ENCODE peak calls at places on chromosome 2, in four cellular contexts. Y, H, W and R are unnamed samples.

GRCh38 chr2:75292826-75293225 is 93.5 kb upstream of the TACR1 start:
- DNase-seq in H (no peak), W (no peak), Y (no peak), R (peak)

GRCh38 chr2:120314656-120315366 is 31.1 kb upstream of the INHBB start:
- DNase-seq in Y (no peak), H (no peak), W (no peak), R (no peak)

GRCh38 chr2:216108310-216108966 is 710 bp upstream of the XRCC5 start:
- DNase-seq in Y (peak), H (no peak), W (peak), R (no peak)

GRCh38 chr2:84880645-84881521 is at the start of gene TRABD2A:
- DNase-seq in W (no peak), Y (peak), H (no peak), R (no peak)

GRCh38 chr2:144513388-144514100 is 6.4 kb downstream of the ZEB2 start:
- DNase-seq in Y (no peak), H (no peak), W (no peak), R (no peak)

GRCh38 chr2:11314482-11314881 is 30.0 kb downstream of the ROCK2 start:
- DNase-seq in H (no peak), Y (no peak), W (no peak), R (no peak)

GRCh38 chr2:174835797-174836255 is 71.6 kb upstream of the CHRNA1 start:
- DNase-seq in W (no peak), H (no peak), Y (no peak), R (no peak)

GRCh38 chr2:236676131-236676873 is 106.7 kb downstream of the ACKR3 start:
- DNase-seq in W (no peak), H (no peak), Y (no peak), R (no peak)

GRCh38 chr2:41657231-41657630 is 390.6 kb upstream of the PKDCC start:
- DNase-seq in W (no peak), H (no peak), Y (no peak), R (no peak)

GRCh38 chr2:181777654-181778053 is 97.3 kb upstream of the NEUROD1 start:
- DNase-seq in Y (no peak), W (no peak), H (no peak), R (no peak)

DNA sequence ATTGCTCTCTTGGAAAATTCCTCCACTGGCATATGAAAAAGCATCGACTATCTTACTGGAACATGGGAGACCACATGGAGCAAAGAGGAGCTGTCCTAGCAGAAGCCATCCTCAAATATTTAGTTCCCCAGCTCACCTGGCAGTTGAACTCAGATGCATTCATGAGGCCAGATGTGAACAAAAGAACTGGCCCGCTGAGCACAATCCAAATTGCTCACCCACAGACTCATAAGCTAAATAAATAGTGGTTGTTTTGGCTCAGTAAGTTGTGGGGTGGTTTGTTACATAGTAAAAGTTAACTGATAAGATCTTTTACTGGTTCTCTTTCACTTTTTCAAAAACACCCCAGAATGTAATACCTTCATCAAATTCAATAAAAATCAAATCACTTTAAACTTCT is 108.6 kb upstream of the CWC22 start:
- DNase-seq in H (no peak), W (no peak), Y (no peak), R (no peak)
- TF ChIP-seq ZBTB33 in H (no peak), W (no peak), Y (no peak), R (no peak)

GRCh38 chr2:232568161-232568560 is 17.7 kb downstream of the EIF4E2 start:
- DNase-seq in W (no peak), Y (no peak), H (no peak), R (peak)

GRCh38 chr2:232562515-232563151 is 12.1 kb downstream of the EIF4E2 start:
- DNase-seq in H (no peak), Y (no peak), W (no peak), R (no peak)

GRCh38 chr2:232563580-232563979 is 13.1 kb downstream of the EIF4E2 start:
- DNase-seq in H (no peak), W (no peak), Y (no peak), R (no peak)
- TF ChIP-seq ZNF274 in H (no peak), W (no peak), Y (no peak), R (no peak)

DNA sequence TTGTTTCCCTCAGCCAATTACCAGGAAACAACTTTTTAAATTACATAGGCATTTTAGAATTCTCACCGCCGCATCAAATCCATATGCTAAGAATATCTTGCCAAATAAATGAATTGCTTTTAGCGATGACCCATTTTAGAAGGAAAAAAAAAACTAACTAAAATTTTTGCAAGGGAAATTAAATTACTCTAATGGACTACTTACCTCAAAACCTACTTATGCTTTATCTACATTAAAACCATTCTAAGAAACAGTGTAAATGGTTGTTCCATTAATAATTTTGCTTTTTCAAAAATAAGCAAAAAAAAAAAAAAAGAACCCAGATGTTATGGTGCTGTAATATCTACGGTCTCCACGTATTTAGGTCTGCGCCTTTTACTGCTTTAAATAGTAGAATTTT is 73.5 kb upstream of the CCDC150 start:
- DNase-seq in Y (no peak), W (no peak), H (no peak), R (no peak)
- TF ChIP-seq MAX in Y (no peak), W (no peak), H (no peak), R (no peak)

DNA sequence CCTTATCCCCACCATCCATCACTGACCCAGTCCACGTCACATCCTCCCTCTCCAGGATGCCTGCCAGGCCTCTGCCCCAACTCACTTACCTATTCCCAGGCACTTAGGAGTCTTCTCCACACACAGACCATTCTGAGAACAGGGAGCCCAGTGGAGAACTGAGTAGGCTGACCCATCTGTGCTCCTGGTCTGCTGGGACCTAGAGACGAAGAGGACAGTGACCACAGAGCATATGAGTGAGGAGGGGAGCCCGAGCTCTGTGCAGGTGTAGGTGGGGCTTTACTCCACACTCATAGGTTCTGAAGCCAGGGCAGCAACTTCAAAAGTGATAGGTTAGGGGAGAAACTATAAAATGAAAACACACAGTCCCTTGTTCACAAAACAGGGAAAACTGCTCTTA is 130.0 kb downstream of the NDUFA10 start:
- DNase-seq in H (no peak), W (no peak), Y (no peak), R (no peak)
- TF ChIP-seq ZBTB33 in H (no peak), W (no peak), Y (no peak), R (no peak)